ENCODE peak calls at places on chromosomes 2 and 18, in ten cellular contexts. S, U, Z, A, E, Q, F, R, C and I are unnamed samples.

GRCh38 chr2:136122654-136123053 is 4.7 kb upstream of the CXCR4 start:
- DNase-seq in S (no peak), U (no peak), Z (no peak), A (no peak), E (no peak), Q (no peak), F (no peak), R (no peak), C (no peak), I (no peak)

GRCh38 chr2:36858551-36859365 is 107.6 kb downstream of the STRN start:
- DNase-seq in S (no peak), U (no peak), Z (no peak), A (peak), E (no peak), Q (no peak), F (no peak), R (no peak), C (no peak), I (no peak)

GRCh38 chr18:53375641-53376040 is 848.8 kb downstream of the MBD2 start:
- DNase-seq in S (peak), U (no peak), Z (no peak), A (no peak), E (no peak), Q (no peak), F (no peak), R (no peak), C (no peak), I (no peak)

GRCh38 chr2:212905640-212906201 is 245.7 kb downstream of the IKZF2 start:
- DNase-seq in S (no peak), U (peak), Z (no peak), A (no peak), E (peak), Q (no peak), F (no peak), R (no peak), C (peak), I (no peak)

GRCh38 chr18:8769509-8769908 is 64.2 kb downstream of the MTCL1 start:
- DNase-seq in S (no peak), U (no peak), Z (no peak), A (no peak), E (no peak), Q (no peak), F (no peak), R (no peak), C (no peak), I (no peak)

GRCh38 chr2:119049968-119050657 is 108.1 kb downstream of the MARCO start:
- DNase-seq in S (no peak), U (no peak), Z (peak), A (peak), E (no peak), Q (no peak), F (no peak), R (no peak), C (no peak), I (peak)

GRCh38 chr2:169036717-169037450 is 5.8 kb upstream of the ABCB11 start:
- DNase-seq in S (no peak), U (no peak), Z (no peak), A (no peak), E (peak), Q (no peak), F (no peak), R (no peak), C (no peak), I (no peak)

GRCh38 chr2:20370191-20370590 is 19.5 kb upstream of the PUM2 start:
- DNase-seq in S (no peak), U (no peak), Z (no peak), A (no peak), E (no peak), Q (no peak), F (no peak), R (no peak), C (peak), I (no peak)

GRCh38 chr2:30708491-30709290 is 98.6 kb downstream of the CAPN13 start:
- DNase-seq in S (no peak), U (peak), Z (peak), A (no peak), E (peak), Q (no peak), F (no peak), R (no peak), C (no peak), I (no peak)

GRCh38 chr2:112153179-112153490 is 14.9 kb downstream of the FBLN7 start:
- DNase-seq in S (no peak), U (no peak), Z (no peak), A (no peak), E (peak), Q (no peak), F (no peak), R (no peak), C (no peak), I (no peak)

GRCh38 chr2:42216712-42217111 is 47.6 kb downstream of the EML4 start:
- DNase-seq in S (no peak), U (peak), Z (no peak), A (no peak), E (peak), Q (no peak), F (no peak), R (no peak), C (peak), I (no peak)

GRCh38 chr2:150144546-150145305 is 342.7 kb downstream of the RND3 start:
- DNase-seq in S (no peak), U (peak), Z (no peak), A (no peak), E (peak), Q (no peak), F (no peak), R (no peak), C (no peak), I (no peak)

GRCh38 chr18:28163201-28163778 is 13.6 kb downstream of the CDH2 start:
- DNase-seq in S (no peak), U (peak), Z (no peak), A (no peak), E (peak), Q (no peak), F (no peak), R (peak), C (no peak), I (no peak)

GRCh38 chr2:159968282-159968900 is 94.0 kb downstream of the PLA2R1 start:
- DNase-seq in S (peak), U (peak), Z (peak), A (peak), E (peak), Q (no peak), F (peak), R (peak), C (no peak), I (peak)

GRCh38 chr18:53004798-53005197 is 664.8 kb downstream of the DCC start:
- DNase-seq in S (no peak), U (no peak), Z (no peak), A (no peak), E (no peak), Q (no peak), F (no peak), R (no peak), C (no peak), I (no peak)

GRCh38 chr2:226307440-226308365 is 491.9 kb downstream of the IRS1 start:
- DNase-seq in S (no peak), U (no peak), Z (no peak), A (no peak), E (no peak), Q (no peak), F (no peak), R (no peak), C (no peak), I (no peak)

GRCh38 chr2:234273887-234274584 is 222.8 kb downstream of the ARL4C start:
- DNase-seq in S (no peak), U (no peak), Z (no peak), A (no peak), E (no peak), Q (no peak), F (no peak), R (no peak), C (no peak), I (no peak)

GRCh38 chr2:208062113-208062512 is 36.8 kb upstream of the PLEKHM3 start:
- DNase-seq in S (no peak), U (peak), Z (no peak), A (peak), E (peak), Q (no peak), F (no peak), R (no peak), C (peak), I (no peak)
- TF ChIP-seq CTCF in S (peak), U (peak), Z (peak), A (peak), E (peak), Q (no peak), F (peak), R (no peak), C (peak), I (peak)

DNA sequence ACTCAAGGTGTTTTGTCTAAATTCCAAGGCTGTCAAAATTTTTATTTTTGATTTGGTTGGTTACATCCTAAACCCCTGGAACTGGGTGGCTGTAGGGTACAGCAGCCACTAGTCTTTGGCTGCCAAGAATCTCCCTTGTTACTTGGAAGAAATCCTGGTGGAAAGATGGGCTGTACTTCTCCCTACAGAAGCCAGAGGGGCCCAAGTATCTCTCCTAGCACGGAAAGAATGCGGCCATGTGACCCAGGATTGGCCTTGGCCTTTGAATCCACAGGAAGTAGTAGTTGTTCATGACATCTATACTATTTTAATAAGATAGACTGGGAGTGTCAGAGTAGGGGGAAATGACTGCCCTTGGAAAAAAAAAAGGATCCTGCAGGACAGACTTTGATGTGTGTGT is 54.4 kb upstream of the MYO3B start:
- DNase-seq in S (no peak), U (peak), Z (peak), A (peak), E (no peak), Q (no peak), F (no peak), R (no peak), C (peak), I (no peak)
- TF ChIP-seq CTCF in S (no peak), U (peak), Z (no peak), A (no peak), E (no peak), Q (no peak), F (no peak), R (no peak), C (peak), I (no peak)

GRCh38 chr2:96113367-96113677 is 3.0 kb downstream of the ADRA2B start:
- DNase-seq in S (no peak), U (no peak), Z (no peak), A (no peak), E (no peak), Q (no peak), F (no peak), R (no peak), C (no peak), I (no peak)
- TF ChIP-seq CTCF in S (no peak), U (no peak), Z (peak), A (peak), E (no peak), Q (no peak), F (no peak), R (no peak), C (peak), I (no peak)

GRCh38 chr2:128169497-128169896 is 78.5 kb downstream of the UGGT1 start:
- DNase-seq in S (no peak), U (peak), Z (no peak), A (peak), E (peak), Q (no peak), F (no peak), R (no peak), C (no peak), I (no peak)

GRCh38 chr2:128170776-128171175 is 79.8 kb downstream of the UGGT1 start:
- DNase-seq in S (no peak), U (no peak), Z (no peak), A (no peak), E (no peak), Q (no peak), F (no peak), R (no peak), C (no peak), I (no peak)

GRCh38 chr2:128169933-128170709 is 79.1 kb downstream of the UGGT1 start:
- DNase-seq in S (no peak), U (no peak), Z (no peak), A (peak), E (no peak), Q (no peak), F (no peak), R (no peak), C (no peak), I (no peak)

GRCh38 chr2:128169094-128169493 is 78.1 kb downstream of the UGGT1 start:
- DNase-seq in S (no peak), U (no peak), Z (no peak), A (no peak), E (no peak), Q (no peak), F (no peak), R (no peak), C (no peak), I (no peak)

GRCh38 chr2:128172191-128172590 is 81.2 kb downstream of the UGGT1 start:
- DNase-seq in S (no peak), U (no peak), Z (no peak), A (peak), E (no peak), Q (no peak), F (no peak), R (no peak), C (no peak), I (no peak)
- TF ChIP-seq CTCF in S (no peak), U (peak), Z (peak), A (peak), E (peak), Q (no peak), F (no peak), R (peak), C (peak), I (peak)

GRCh38 chr18:50745946-50746345 is 73.9 kb downstream of the MRO start:
- DNase-seq in S (no peak), U (no peak), Z (no peak), A (no peak), E (no peak), Q (no peak), F (no peak), R (no peak), C (no peak), I (no peak)
- TF ChIP-seq CTCF in S (no peak), U (no peak), Z (no peak), A (no peak), E (no peak), Q (no peak), F (no peak), R (no peak), C (no peak), I (no peak)

DNA sequence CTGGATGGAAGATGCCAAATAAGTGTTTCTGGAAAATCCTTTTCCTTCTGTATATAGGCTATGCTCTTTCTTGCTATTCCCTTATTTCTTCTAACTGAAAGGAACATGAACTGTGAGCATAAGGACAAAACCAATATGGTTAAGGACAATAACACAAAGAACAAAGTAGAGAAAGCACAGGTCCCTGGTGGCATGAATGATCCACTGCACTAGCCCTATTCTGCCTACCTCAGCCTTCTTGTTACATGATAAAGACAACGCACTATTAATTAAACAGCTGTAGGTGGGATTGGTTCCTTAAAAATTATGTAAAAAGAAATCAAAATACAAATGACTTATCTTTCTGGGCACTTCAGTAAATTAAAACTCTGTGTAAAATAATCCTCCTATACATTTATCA is 1.9 kb upstream of the WDR75 start:
- DNase-seq in S (no peak), U (no peak), Z (no peak), A (peak), E (no peak), Q (no peak), F (no peak), R (no peak), C (no peak), I (no peak)
- TF ChIP-seq CTCF in S (no peak), U (peak), Z (peak), A (no peak), E (no peak), Q (no peak), F (no peak), R (no peak), C (no peak), I (peak)

DNA sequence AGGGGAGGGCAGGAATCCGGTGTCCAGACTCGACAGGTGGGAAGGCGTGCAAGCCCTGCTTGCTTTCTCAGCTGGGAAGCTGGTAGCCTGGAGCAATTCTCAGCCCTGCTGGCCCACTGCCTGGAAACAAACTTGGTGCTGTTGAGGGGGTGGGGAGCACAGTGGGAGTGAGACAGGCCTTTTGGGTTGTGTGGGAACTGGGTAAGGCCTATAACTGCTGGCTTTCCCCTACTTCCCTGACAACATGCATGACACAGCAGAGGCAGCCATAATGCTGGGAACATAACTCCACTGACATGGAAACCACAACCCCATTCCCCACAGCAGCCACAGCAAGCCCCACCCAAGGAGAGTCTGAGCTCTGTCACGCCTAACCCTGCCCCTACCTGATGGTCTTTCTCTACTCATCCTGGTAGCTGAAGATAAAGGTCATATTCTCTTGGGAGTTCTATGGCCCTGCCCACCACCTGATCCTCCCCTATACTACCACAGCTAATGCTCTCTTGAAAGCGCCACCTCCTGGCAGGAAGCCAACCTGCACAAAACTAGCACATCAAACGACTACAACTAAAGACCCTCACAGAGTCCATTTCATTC is 122.9 kb upstream of the ACVR1C start:
- DNase-seq in S (peak), U (peak), Z (peak), A (peak), E (peak), Q (no peak), F (no peak), R (no peak), C (no peak), I (peak)
- TF ChIP-seq CTCF in S (no peak), U (no peak), Z (peak), A (peak), E (no peak), Q (no peak), F (no peak), R (no peak), C (no peak), I (no peak)

GRCh38 chr2:83196225-83196624 is 1262.9 kb downstream of the SUCLG1 start:
- DNase-seq in S (no peak), U (peak), Z (no peak), A (peak), E (peak), Q (no peak), F (no peak), R (no peak), C (no peak), I (no peak)
- TF ChIP-seq CTCF in S (peak), U (peak), Z (peak), A (peak), E (peak), Q (no peak), F (no peak), R (peak), C (peak), I (peak)